ENCODE peak calls at places on chromosomes 5 and 9, in four cellular contexts. L is Peyer's patch, I is AG04450, K is fibroblast of the aortic adventitia. Q is an unnamed sample.

GRCh38 chr5:95864944-95865504 is 42.5 kb upstream of the GLRX start:
- DNase-seq in K (no peak), I (no peak), L (peak), Q (no peak)

GRCh38 chr5:177447066-177447610 is 524 bp downstream of the PRR7 start:
- DNase-seq in I (no peak), K (no peak), L (no peak), Q (peak)

GRCh38 chr5:137598341-137598740 is 99.2 kb upstream of the SPOCK1 start:
- DNase-seq in L (no peak), I (no peak), K (no peak), Q (no peak)

GRCh38 chr5:146025108-146025507 is 80.3 kb downstream of the PLAC8L1 start:
- DNase-seq in L (peak), K (no peak), I (no peak), Q (no peak)

GRCh38 chr5:96200611-96201010 is 232.4 kb downstream of the PCSK1 start:
- DNase-seq in K (no peak), L (no peak), I (no peak), Q (no peak)

GRCh38 chr9:77892171-77892570 is 139.4 kb downstream of the GNAQ start:
- DNase-seq in I (no peak), L (no peak), K (no peak), Q (no peak)

GRCh38 chr9:106892632-106893031 is 29.7 kb downstream of the ZNF462 start:
- DNase-seq in I (peak), L (no peak), K (peak), Q (peak)

GRCh38 chr9:6015278-6016157 is at the start of gene RANBP6:
- DNase-seq in I (peak), L (peak), K (peak), Q (peak)

GRCh38 chr9:123339666-123340414 is 16.2 kb upstream of the CRB2 start:
- DNase-seq in K (no peak), I (no peak), L (no peak), Q (no peak)

GRCh38 chr9:136696502-136696901 is 9.2 kb upstream of the AGPAT2 start:
- DNase-seq in L (no peak), K (no peak), I (no peak), Q (no peak)

GRCh38 chr5:151772868-151773561 is 1.3 kb downstream of the G3BP1 start:
- DNase-seq in K (peak), L (no peak), I (no peak), Q (peak)

GRCh38 chr5:67066815-67067214 is 129.8 kb downstream of the CD180 start:
- DNase-seq in I (no peak), K (peak), L (no peak), Q (peak)

GRCh38 chr5:36607838-36608783 is 1.7 kb downstream of the SLC1A3 start:
- DNase-seq in L (no peak), I (no peak), K (peak), Q (peak)

GRCh38 chr5:109329296-109330252 is 80.2 kb downstream of the PJA2 start:
- DNase-seq in L (no peak), K (peak), I (peak), Q (peak)

GRCh38 chr5:168676499-168676898 is 97.3 kb upstream of the PANK3 start:
- DNase-seq in L (no peak), I (no peak), K (no peak), Q (no peak)

GRCh38 chr5:179860301-179860700 is 1.7 kb upstream of the MRNIP start:
- DNase-seq in I (no peak), K (no peak), L (no peak), Q (no peak)

GRCh38 chr5:40073927-40074326 is 605.8 kb upstream of the PTGER4 start:
- DNase-seq in L (no peak), K (no peak), I (no peak), Q (no peak)

GRCh38 chr9:89623925-89624420 is 19.2 kb downstream of the GADD45G start:
- DNase-seq in I (no peak), L (no peak), K (no peak), Q (no peak)

GRCh38 chr5:138663009-138663408 is 87.8 kb upstream of the HSPA9 start:
- DNase-seq in L (no peak), I (no peak), K (no peak), Q (no peak)

GRCh38 chr5:10522224-10522611 is 41.7 kb upstream of the ANKRD33B start:
- DNase-seq in I (no peak), L (no peak), K (no peak), Q (no peak)

GRCh38 chr9:134491856-134492255 is 149.7 kb upstream of the COL5A1 start:
- DNase-seq in I (no peak), L (no peak), K (peak), Q (no peak)

GRCh38 chr9:69546265-69546664 is 125.9 kb downstream of the APBA1 start:
- DNase-seq in I (no peak), L (no peak), K (no peak), Q (peak)

GRCh38 chr9:95341262-95342011 is 23.9 kb upstream of the FANCC start:
- DNase-seq in K (peak), I (no peak), L (no peak), Q (peak)

GRCh38 chr5:179777909-179778308 is 15.9 kb upstream of the LTC4S start:
- DNase-seq in K (no peak), I (no peak), L (no peak), Q (no peak)

GRCh38 chr5:9431496-9432258 is 114.2 kb downstream of the SEMA5A start:
- DNase-seq in K (peak), L (no peak), I (no peak), Q (peak)

GRCh38 chr9:16718952-16719351 is 151.5 kb downstream of the BNC2 start:
- DNase-seq in L (no peak), K (peak), I (no peak), Q (no peak)

GRCh38 chr9:16718296-16718695 is 152.2 kb downstream of the BNC2 start:
- DNase-seq in L (no peak), K (no peak), I (no peak), Q (no peak)

GRCh38 chr9:16712800-16713199 is 157.7 kb downstream of the BNC2 start:
- DNase-seq in K (no peak), I (no peak), L (no peak), Q (no peak)

GRCh38 chr9:16716631-16717030 is 153.8 kb downstream of the BNC2 start:
- DNase-seq in I (no peak), L (no peak), K (no peak), Q (no peak)

GRCh38 chr9:16715404-16715803 is 155.1 kb downstream of the BNC2 start:
- DNase-seq in L (no peak), I (no peak), K (peak), Q (peak)
- TF ChIP-seq CTCF in L (no peak), I (peak), K (peak), Q (peak)

GRCh38 chr9:121699271-121700164 is 48.1 kb downstream of the DAB2IP start:
- DNase-seq in I (no peak), K (peak), L (peak), Q (peak)
- H3K4me3 ChIP-seq in I (peak), K (peak), L (peak), Q (peak)

GRCh38 chr9:126009047-126009446 is 261.9 kb downstream of the PBX3 start:
- DNase-seq in K (no peak), L (no peak), I (no peak), Q (peak)
- TF ChIP-seq CTCF in K (peak), L (no peak), I (peak), Q (peak)

GRCh38 chr9:17905356-17906203 is 326.7 kb downstream of the SH3GL2 start:
- DNase-seq in I (no peak), L (no peak), K (no peak), Q (no peak)

GRCh38 chr9:17906204-17906840 is 327.5 kb downstream of the SH3GL2 start:
- DNase-seq in K (no peak), I (no peak), L (peak), Q (peak)

GRCh38 chr9:17906841-17907779 is 328.2 kb downstream of the SH3GL2 start:
- DNase-seq in L (peak), K (no peak), I (no peak), Q (no peak)

DNA sequence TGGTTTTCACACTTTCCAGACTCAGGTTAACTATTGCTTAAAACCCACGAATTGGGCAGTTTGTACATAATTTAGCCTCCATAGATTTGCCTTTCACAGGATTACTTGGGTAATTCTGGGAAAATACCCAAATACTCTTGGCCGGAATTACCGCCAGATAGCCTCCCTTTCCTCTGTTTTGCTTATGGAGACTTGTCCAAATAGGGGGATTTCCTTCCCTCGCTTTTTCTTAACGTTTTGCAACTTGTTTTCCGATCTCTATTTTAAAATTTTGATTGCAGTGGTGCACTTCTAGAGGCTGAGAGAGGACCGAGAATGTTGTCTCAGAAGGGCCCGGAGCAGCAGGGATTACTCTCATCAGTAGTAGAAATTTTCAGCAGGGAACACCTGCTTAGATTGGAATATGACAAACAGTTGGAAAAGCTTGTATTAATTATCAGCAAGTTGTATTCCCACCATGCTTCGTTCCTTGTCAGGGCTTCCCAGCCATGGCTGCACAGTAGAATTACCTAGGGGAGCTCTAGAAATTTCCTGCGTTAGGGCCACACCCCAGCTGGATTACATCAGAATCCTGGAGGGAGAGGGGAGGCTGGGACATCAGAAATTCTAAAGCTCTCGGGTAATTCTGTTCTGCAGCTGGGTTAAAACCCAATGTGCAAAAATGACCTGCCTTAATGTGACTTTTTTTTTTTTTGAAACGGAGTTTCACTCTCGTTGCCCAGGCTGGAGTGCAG is 329.1 kb downstream of the SH3GL2 start:
- DNase-seq in L (no peak), I (no peak), K (peak), Q (no peak)
- H3K4me3 ChIP-seq in L (no peak), I (no peak), K (no peak), Q (no peak)

GRCh38 chr5:134851307-134851923 is 5.6 kb downstream of the C5orf24 start:
- DNase-seq in L (no peak), K (peak), I (no peak), Q (peak)
- TF ChIP-seq CTCF in L (no peak), K (peak), I (peak), Q (peak)

DNA sequence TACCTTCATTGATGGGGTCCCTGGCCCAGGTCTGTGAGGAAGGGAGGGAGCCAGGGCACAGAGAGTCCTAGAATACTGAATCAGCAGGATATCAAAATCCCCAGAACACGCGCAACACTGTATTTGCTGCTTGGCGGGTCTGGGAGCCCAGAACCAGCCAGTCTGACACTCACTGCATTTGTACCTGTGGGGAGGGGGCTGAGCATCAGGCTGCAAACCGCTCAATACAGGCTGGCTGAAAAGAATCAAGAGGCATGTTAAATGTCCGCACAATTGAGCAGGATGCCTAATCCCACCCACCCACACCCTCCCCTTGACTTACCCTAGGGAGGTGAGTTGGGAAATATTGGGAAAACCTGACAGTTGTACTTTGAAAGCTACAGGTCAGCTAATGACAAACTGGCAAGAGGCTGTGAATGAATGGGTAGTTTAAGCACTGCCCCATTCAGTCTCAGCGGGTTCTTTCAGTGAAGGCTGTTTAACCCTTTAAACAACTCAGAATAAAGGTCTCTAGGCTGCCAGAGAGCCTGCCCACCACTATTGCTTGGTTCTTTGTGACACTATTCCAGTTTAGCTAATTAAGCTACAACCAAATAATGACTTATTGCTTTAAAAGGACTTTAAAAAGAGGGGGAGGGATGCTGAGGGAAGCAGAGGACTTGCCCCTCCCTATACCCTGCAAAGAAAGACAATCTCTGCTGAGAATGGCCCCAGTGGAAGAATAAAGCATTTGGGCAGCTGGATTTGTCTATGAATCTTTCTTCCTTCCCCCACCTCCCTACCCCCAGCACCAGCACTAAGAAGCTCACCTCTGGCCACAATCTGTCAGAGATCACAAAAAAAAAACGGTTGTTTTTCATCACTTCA is 5.0 kb downstream of the SPRY4 start:
- DNase-seq in I (no peak), L (no peak), K (peak), Q (peak)
- H3K4me3 ChIP-seq in I (peak), L (no peak), K (peak), Q (peak)

DNA sequence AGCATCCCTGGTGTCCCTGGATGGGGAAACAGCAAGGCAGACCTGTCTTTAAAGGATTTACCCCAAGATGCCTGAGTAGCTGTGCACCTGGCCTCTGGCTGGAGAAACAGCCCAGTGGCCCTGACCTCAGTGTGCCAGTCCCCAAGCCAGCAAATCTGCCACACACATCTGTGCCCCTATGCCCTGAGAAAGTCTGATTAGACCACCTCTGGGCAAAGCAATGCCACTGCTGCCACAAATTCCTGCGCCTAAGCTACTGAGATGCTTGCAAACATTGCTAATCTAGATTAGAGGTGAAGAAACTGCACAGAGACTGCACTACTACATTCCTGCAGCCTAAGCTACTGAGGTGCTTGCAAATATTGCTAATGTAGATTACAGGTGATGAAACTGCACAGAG is 269.6 kb downstream of the CEMIP2 start:
- DNase-seq in I (no peak), K (no peak), L (no peak), Q (no peak)
- TF ChIP-seq CTCF in I (no peak), K (no peak), L (no peak), Q (no peak)

GRCh38 chr9:130858734-130859705 is 24.0 kb downstream of the ABL1 start:
- DNase-seq in L (no peak), I (no peak), K (peak), Q (peak)
- H3K4me3 ChIP-seq in L (no peak), I (no peak), K (no peak), Q (no peak)

GRCh38 chr5:164009628-164010027 is 504.2 kb downstream of the MAT2B start:
- DNase-seq in I (no peak), K (no peak), L (no peak), Q (no peak)
- TF ChIP-seq CTCF in I (no peak), K (no peak), L (no peak), Q (no peak)

Q was measured in cardiac fibroblast.